ENCODE peak calls at places on chromosomes 11 and 22, in six cellular contexts. D is fibroblast of the aortic adventitia, O is transverse colon, Q is gastrocnemius medialis, B is A549, W is thoracic aorta. I is an unnamed sample.

GRCh38 chr22:35541254-35541748 is 670 bp downstream of the RASD2 start:
- DNase-seq in D (no peak), O (peak; percentile 46), Q (no peak), B (no peak), W (no peak), I (no peak)

GRCh38 chr22:46145361-46145851 is 4.9 kb upstream of the PPARA start:
- DNase-seq in D (no peak), O (no peak), Q (no peak), B (no peak), W (no peak), I (peak; percentile 76)

GRCh38 chr11:11810764-11811726 is 30.7 kb upstream of the USP47 start:
- DNase-seq in D (no peak), O (no peak), Q (no peak), B (no peak), W (no peak), I (no peak)

GRCh38 chr11:62544521-62545436 is 1.8 kb downstream of the AHNAK start:
- DNase-seq in D (peak; percentile 22), O (peak; percentile 68), Q (no peak), B (peak; percentile 48), W (no peak), I (no peak)

GRCh38 chr11:44751066-44751465 is 24.3 kb downstream of the TSPAN18 start:
- DNase-seq in D (no peak), O (no peak), Q (no peak), B (no peak), W (no peak), I (no peak)

GRCh38 chr11:20876738-20877137 is 207.4 kb downstream of the NELL1 start:
- DNase-seq in D (no peak), O (no peak), Q (no peak), B (no peak), W (no peak), I (no peak)

GRCh38 chr11:119315139-119316016 is 1.6 kb downstream of the MCAM start:
- DNase-seq in D (no peak), O (peak; percentile 62), Q (no peak), B (no peak), W (no peak), I (peak; percentile 87)

GRCh38 chr22:44892803-44893730 is 116.7 kb downstream of the PHF21B start:
- DNase-seq in D (no peak), O (peak; percentile 6), Q (no peak), B (no peak), W (no peak), I (peak; percentile 61)

GRCh38 chr11:2768471-2769408 is 68.9 kb upstream of the KCNQ1OT1 start:
- DNase-seq in D (peak; percentile 61), O (no peak), Q (no peak), B (peak; percentile 14), W (no peak), I (peak; percentile 60)

GRCh38 chr22:49934144-49934890 is 15.9 kb downstream of the CRELD2 start:
- DNase-seq in D (peak; percentile 32), O (peak; percentile 75), Q (peak; percentile 67), B (no peak), W (no peak), I (peak; percentile 91)

GRCh38 chr11:123231777-123232176 is 36.7 kb upstream of the CLMP start:
- DNase-seq in D (peak; percentile 47), O (no peak), Q (no peak), B (no peak), W (no peak), I (no peak)

GRCh38 chr22:38489142-38489541 is 17.0 kb downstream of the DDX17 start:
- DNase-seq in D (no peak), O (no peak), Q (no peak), B (no peak), W (no peak), I (peak; percentile 35)

GRCh38 chr11:96017872-96018271 is 94.0 kb upstream of the MTMR2 start:
- DNase-seq in D (no peak), O (no peak), Q (no peak), B (no peak), W (no peak), I (no peak)

GRCh38 chr11:39346043-39346442 is 2113.4 kb downstream of the LRRC4C start:
- DNase-seq in D (no peak), O (no peak), Q (no peak), B (no peak), W (no peak), I (no peak)

GRCh38 chr11:13288375-13289029 is 10.9 kb downstream of the BMAL1 start:
- DNase-seq in D (peak; percentile 23), O (no peak), Q (no peak), B (no peak), W (no peak), I (no peak)

GRCh38 chr11:48109046-48109666 is 107.5 kb upstream of the OR4B1 start:
- DNase-seq in D (peak; percentile 71), O (no peak), Q (no peak), B (peak; percentile 65), W (no peak), I (no peak)

GRCh38 chr22:20239063-20239950 is 28.8 kb downstream of the RTN4R start:
- DNase-seq in D (peak; percentile 14), O (peak; percentile 19), Q (no peak), B (no peak), W (no peak), I (peak; percentile 86)

GRCh38 chr11:61682093-61682732 is 2.0 kb downstream of the DAGLA start:
- DNase-seq in D (no peak), O (peak; percentile 64), Q (peak; percentile 82), B (no peak), W (no peak), I (no peak)

GRCh38 chr22:19667872-19668740 is 46.2 kb upstream of the SEPTIN5 start:
- DNase-seq in D (no peak), O (no peak), Q (no peak), B (no peak), W (no peak), I (no peak)

GRCh38 chr11:70762810-70763209 is 364.5 kb downstream of the CTTN start:
- DNase-seq in D (no peak), O (no peak), Q (no peak), B (no peak), W (no peak), I (peak; percentile 41)

GRCh38 chr22:43136255-43136654 is 6.9 kb downstream of the MCAT start:
- DNase-seq in D (peak; percentile 25), O (peak; percentile 57), Q (no peak), B (peak; percentile 25), W (no peak), I (peak; percentile 83)

GRCh38 chr11:73252577-73253191 is 19.5 kb upstream of the P2RY6 start:
- DNase-seq in D (no peak), O (no peak), Q (no peak), B (peak; percentile 58), W (no peak), I (no peak)

GRCh38 chr11:18452927-18453326 is 2.7 kb upstream of the LDHAL6A start:
- DNase-seq in D (peak; percentile 26), O (no peak), Q (no peak), B (no peak), W (no peak), I (no peak)

GRCh38 chr11:3833461-3833860 is 7.3 kb downstream of the RHOG start:
- DNase-seq in D (no peak), O (no peak), Q (no peak), B (no peak), W (no peak), I (no peak)

GRCh38 chr11:3836903-3837302 is 3.9 kb downstream of the RHOG start:
- DNase-seq in D (no peak), O (peak; percentile 50), Q (peak; percentile 30), B (no peak), W (no peak), I (peak; percentile 94)

GRCh38 chr11:3834349-3835099 is 6.2 kb downstream of the RHOG start:
- DNase-seq in D (no peak), O (peak; percentile 59), Q (no peak), B (no peak), W (no peak), I (peak; percentile 91)

GRCh38 chr11:3835752-3836151 is 5.0 kb downstream of the RHOG start:
- DNase-seq in D (no peak), O (no peak), Q (no peak), B (no peak), W (no peak), I (peak; percentile 70)

GRCh38 chr11:3835100-3835485 is 5.7 kb downstream of the RHOG start:
- DNase-seq in D (no peak), O (peak; percentile 27), Q (no peak), B (no peak), W (no peak), I (peak; percentile 33)
- H3K4me3 ChIP-seq in D (no peak overlapping the region), O (no peak overlapping the region), Q (no peak overlapping the region), B (no peak overlapping the region), W (peak overlapping the region; percentile 11), I (peak overlapping the region; percentile 96)

DNA sequence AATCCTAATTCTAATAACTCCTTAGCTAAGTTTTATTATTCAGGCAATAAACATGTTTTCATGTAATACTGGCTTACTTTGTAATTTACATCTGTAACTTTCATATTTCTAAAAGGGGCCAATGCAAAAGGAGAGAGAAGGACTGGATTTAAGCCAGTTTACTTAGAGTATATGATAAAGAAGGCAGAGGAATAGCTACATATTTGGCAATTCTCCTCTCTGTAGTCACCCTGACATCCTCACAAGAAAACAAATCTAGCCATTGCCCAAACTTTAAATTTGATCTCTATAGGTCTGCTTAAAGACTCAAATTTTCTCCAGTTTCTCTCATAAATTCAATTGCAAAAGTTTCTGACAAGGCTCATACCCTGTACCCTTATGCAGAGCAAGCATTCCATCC is 2.1 kb downstream of the FIBIN start:
- DNase-seq in D (peak; percentile 41), O (no peak), Q (no peak), B (no peak), W (no peak), I (no peak)
- H3K4me3 ChIP-seq in D (peak overlapping the region; percentile 90), O (no peak overlapping the region), Q (peak overlapping the region; percentile 55), B (no peak overlapping the region), W (peak overlapping the region; percentile 95), I (no peak overlapping the region)

GRCh38 chr11:46281374-46281831 is 3.9 kb downstream of the CREB3L1 start:
- DNase-seq in D (peak; percentile 56), O (peak; percentile 80), Q (no peak), B (no peak), W (no peak), I (no peak)
- H3K4me3 ChIP-seq in D (peak overlapping the region; percentile 63), O (no peak overlapping the region), Q (no peak overlapping the region), B (no peak overlapping the region), W (no peak overlapping the region), I (no peak overlapping the region)

GRCh38 chr11:75565221-75565814 is 3.3 kb downstream of the SERPINH1 start:
- DNase-seq in D (peak; percentile 73), O (peak; percentile 47), Q (no peak), B (peak; percentile 38), W (no peak), I (no peak)
- H3K4me3 ChIP-seq in D (peak overlapping the region; percentile 100), O (no peak overlapping the region), Q (no peak overlapping the region), B (no peak overlapping the region), W (peak overlapping the region; percentile 89), I (no peak overlapping the region)

GRCh38 chr11:109291553-109291952 is 130.4 kb upstream of the C11orf87 start:
- DNase-seq in D (no peak), O (no peak), Q (no peak), B (no peak), W (no peak), I (no peak)
- H3K4me3 ChIP-seq in D (no peak overlapping the region), O (no peak overlapping the region), Q (no peak overlapping the region), B (no peak overlapping the region), W (no peak overlapping the region), I (no peak overlapping the region)

DNA sequence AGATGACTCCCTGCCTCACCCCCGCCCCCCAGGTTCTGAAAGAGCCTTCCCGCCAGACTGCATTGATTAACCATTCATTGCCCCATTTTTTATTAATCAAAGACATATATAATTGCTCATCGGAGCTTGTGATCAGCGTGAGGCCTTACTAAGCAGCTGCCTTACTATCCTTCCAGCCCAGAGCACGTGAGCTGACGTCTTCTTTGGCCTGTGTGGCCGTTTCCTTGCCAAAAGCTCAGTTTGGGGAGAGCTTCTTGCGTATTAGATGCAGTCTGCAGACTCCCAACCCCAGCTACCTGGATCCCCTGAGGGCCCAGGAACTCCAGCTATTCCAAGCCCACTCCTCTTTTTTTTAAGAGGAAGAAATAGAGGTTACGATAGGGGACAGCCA is 766 bp upstream of the SLC43A3 start:
- DNase-seq in D (peak; percentile 95), O (peak; percentile 54), Q (peak; percentile 64), B (no peak), W (no peak), I (no peak)
- H3K4me3 ChIP-seq in D (no peak overlapping the region), O (no peak overlapping the region), Q (no peak overlapping the region), B (no peak overlapping the region), W (peak overlapping the region; percentile 73), I (peak overlapping the region; percentile 76)